ENCODE peak calls at places on chromosome 5, in four cellular contexts. P is NCI-H1105; E is CD8-positive, alpha-beta memory T cell; T is GM12891. N is an unnamed sample.

GRCh38 chr5:149147673-149148072 is 6.4 kb downstream of the ABLIM3 start:
- DNase-seq in P (no peak), E (no peak), T (no peak), N (no peak)

GRCh38 chr5:172420215-172420934 is 34.0 kb downstream of the SH3PXD2B start:
- DNase-seq in P (no peak), E (no peak), T (no peak), N (no peak)

GRCh38 chr5:133938039-133938821 is 30.2 kb downstream of the C5orf15 start:
- DNase-seq in P (no peak), E (no peak), T (no peak), N (no peak)

GRCh38 chr5:178090856-178091255 is 22.5 kb upstream of the N4BP3 start:
- DNase-seq in P (no peak), E (no peak), T (no peak), N (no peak)

GRCh38 chr5:36079200-36079761 is 12.6 kb upstream of the UGT3A2 start:
- DNase-seq in P (peak), E (no peak), T (peak), N (no peak)

GRCh38 chr5:148072207-148072606 is 8.4 kb downstream of the SPINK5 start:
- DNase-seq in P (no peak), E (no peak), T (no peak), N (no peak)

GRCh38 chr5:38680094-38680765 is 123.8 kb upstream of the LIFR start:
- DNase-seq in P (no peak), E (no peak), T (no peak), N (no peak)

GRCh38 chr5:176526462-176526861 is 10.7 kb downstream of the RNF44 start:
- DNase-seq in P (no peak), E (no peak), T (no peak), N (no peak)

GRCh38 chr5:159337291-159337974 is 7.1 kb upstream of the IL12B start:
- DNase-seq in P (no peak), E (peak), T (no peak), N (peak)

GRCh38 chr5:171965740-171966139 is 40.7 kb downstream of the FBXW11 start:
- DNase-seq in P (no peak), E (no peak), T (no peak), N (no peak)

GRCh38 chr5:137589185-137589584 is 90.1 kb upstream of the SPOCK1 start:
- DNase-seq in P (no peak), E (no peak), T (no peak), N (no peak)

N was measured in activated T-helper 2 cell treated with anti-CD3 and anti-CD28 coated beads, Interferon-gamma antibody, Interleukin-2, Interleukin-4, amounts not matched to agents 10 μg/mL and 5 μg/mL and 100 μg/mL, durations not matched to agents 14 hours and 24 hours and 36 hours.